ENCODE peak calls at places on chromosomes 12 and 14, in four cellular contexts. W is HepG2, H is HCT116, P is GM12878. F is an unnamed sample.

GRCh38 chr12:53218551-53219114 is 11.6 kb upstream of the ITGB7 start:
- DNase-seq in P (no peak), H (no peak), W (no peak), F (no peak)

GRCh38 chr12:46744256-46744655 is 81.5 kb downstream of the SLC38A4 start:
- DNase-seq in P (no peak), H (no peak), W (no peak), F (no peak)

GRCh38 chr14:93219103-93219726 is 12.2 kb downstream of the UBR7 start:
- DNase-seq in P (no peak), W (peak), H (peak), F (no peak)

GRCh38 chr12:3772380-3772779 is 19.5 kb upstream of the CRACR2A start:
- DNase-seq in W (no peak), P (no peak), H (no peak), F (no peak)

GRCh38 chr12:105267711-105268110 is 31.7 kb upstream of the APPL2 start:
- DNase-seq in P (no peak), W (no peak), H (no peak), F (no peak)

GRCh38 chr12:1680804-1681492 is 9.9 kb upstream of the ADIPOR2 start:
- DNase-seq in H (no peak), P (no peak), W (no peak), F (peak)

GRCh38 chr12:96047621-96048211 is 12.3 kb upstream of the LTA4H start:
- DNase-seq in W (peak), P (peak), H (peak), F (no peak)

GRCh38 chr12:109461846-109462766 is 15.0 kb downstream of the KCTD10 start:
- DNase-seq in W (peak), P (no peak), H (no peak), F (no peak)

GRCh38 chr14:61475316-61475715 is 153.9 kb downstream of the PRKCH start:
- DNase-seq in P (no peak), W (peak), H (peak), F (no peak)

GRCh38 chr12:11949738-11950403 is 120.9 kb upstream of the BCL2L14 start:
- DNase-seq in W (no peak), P (no peak), H (no peak), F (no peak)

GRCh38 chr14:32468955-32469354 is 139.9 kb downstream of the AKAP6 start:
- DNase-seq in H (no peak), P (no peak), W (peak), F (no peak)

GRCh38 chr12:3190101-3190500 is 112.9 kb downstream of the TSPAN9 start:
- DNase-seq in P (no peak), H (no peak), W (no peak), F (no peak)

GRCh38 chr14:41230683-41231082 is 376.0 kb upstream of the LRFN5 start:
- DNase-seq in W (no peak), P (no peak), H (no peak), F (no peak)

GRCh38 chr14:71209888-71210287 is 302.6 kb downstream of the PCNX1 start:
- DNase-seq in H (no peak), P (no peak), W (no peak), F (no peak)

GRCh38 chr12:96078281-96078761 is 42.9 kb upstream of the LTA4H start:
- DNase-seq in W (no peak), P (no peak), H (no peak), F (no peak)

GRCh38 chr12:85688837-85689236 is 147.4 kb downstream of the RASSF9 start:
- DNase-seq in W (no peak), P (no peak), H (no peak), F (no peak)

GRCh38 chr12:98838282-98838681 is 193.2 kb downstream of the APAF1 start:
- DNase-seq in W (no peak), P (no peak), H (no peak), F (no peak)

GRCh38 chr12:4148418-4149056 is 125.0 kb upstream of the CCND2 start:
- DNase-seq in H (no peak), P (peak), W (no peak), F (no peak)

GRCh38 chr12:56160160-56160763 is 2.1 kb downstream of the MYL6 start:
- DNase-seq in W (no peak), H (no peak), P (no peak), F (no peak)

GRCh38 chr12:96401061-96401871 is 1.0 kb upstream of the CDK17 start:
- DNase-seq in W (peak), H (peak), P (peak), F (no peak)

GRCh38 chr12:69388371-69388770 is 28.8 kb downstream of the YEATS4 start:
- DNase-seq in W (peak), P (no peak), H (peak), F (no peak)

GRCh38 chr12:57731411-57732080 is 7.0 kb downstream of the AGAP2 start:
- DNase-seq in W (no peak), H (no peak), P (no peak), F (no peak)

GRCh38 chr14:34227834-34228662 is 234.0 kb downstream of the SPTSSA start:
- DNase-seq in W (peak), H (peak), P (no peak), F (peak)

GRCh38 chr14:100487304-100487703 is 99.9 kb downstream of the BEGAIN start:
- DNase-seq in W (no peak), P (no peak), H (no peak), F (no peak)

GRCh38 chr14:64800000-64800399 is 79.7 kb downstream of the SPTB start:
- DNase-seq in P (no peak), W (peak), H (peak), F (no peak)

GRCh38 chr12:30400349-30400748 is 295.3 kb downstream of the IPO8 start:
- DNase-seq in W (no peak), P (no peak), H (no peak), F (no peak)

GRCh38 chr12:95328708-95329107 is 111.1 kb downstream of the VEZT start:
- DNase-seq in H (no peak), P (no peak), W (no peak), F (no peak)

GRCh38 chr12:63319386-63319785 is 168.4 kb upstream of the AVPR1A start:
- DNase-seq in W (no peak), P (no peak), H (peak), F (no peak)

GRCh38 chr14:64363265-64363840 is 24.8 kb upstream of the MTHFD1 start:
- DNase-seq in P (no peak), H (no peak), W (no peak), F (no peak)

GRCh38 chr14:75610839-75611238 is 32.4 kb downstream of the FLVCR2 start:
- DNase-seq in W (no peak), H (no peak), P (no peak), F (no peak)

GRCh38 chr12:69589082-69589481 is 3.8 kb downstream of the CCT2 start:
- DNase-seq in W (no peak), H (no peak), P (no peak), F (no peak)

GRCh38 chr12:2183556-2184541 is 131.1 kb downstream of the CACNA1C start:
- DNase-seq in P (no peak), H (no peak), W (peak), F (no peak)

GRCh38 chr12:53052419-53053222 is 2.8 kb downstream of the TNS2 start:
- DNase-seq in H (no peak), W (no peak), P (no peak), F (no peak)

GRCh38 chr12:95257541-95257940 is 39.9 kb downstream of the VEZT start:
- DNase-seq in H (no peak), W (no peak), P (no peak), F (no peak)

DNA sequence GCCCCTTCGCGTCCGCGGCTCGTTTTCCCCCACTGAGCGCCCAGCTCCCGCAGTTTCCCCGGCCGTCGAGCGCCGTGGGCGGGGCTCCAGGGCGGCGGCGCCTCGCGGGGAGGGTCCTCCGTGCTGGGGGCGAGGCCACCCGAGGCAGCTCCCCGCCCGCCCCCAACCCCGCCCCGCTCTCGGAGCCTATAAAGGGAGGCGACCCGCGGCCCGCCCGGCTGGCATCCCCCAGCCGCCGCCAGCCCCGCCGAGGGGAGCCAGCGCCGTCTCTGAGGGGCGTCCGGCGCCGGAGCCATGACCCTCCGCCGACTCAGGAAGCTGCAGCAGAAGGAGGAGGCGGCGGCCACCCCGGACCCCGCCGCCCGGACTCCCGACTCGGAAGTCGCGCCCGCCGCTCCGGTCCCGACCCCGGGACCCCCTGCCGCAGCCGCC is at the start of gene TAMALIN:
- DNase-seq in H (no peak), P (no peak), W (no peak), F (no peak)
- TF ChIP-seq SRF in H (no peak), P (no peak), W (no peak), F (no peak)

GRCh38 chr12:10304161-10304574 is 3.5 kb upstream of the KLRD1 start:
- DNase-seq in H (no peak), P (no peak), W (no peak), F (no peak)
- TF ChIP-seq SRF in H (no peak), P (no peak), W (no peak), F (no peak)

GRCh38 chr12:93662961-93663728 is 14.0 kb upstream of the CRADD start:
- DNase-seq in P (no peak), H (no peak), W (peak), F (no peak)
- TF ChIP-seq SRF in P (no peak), H (no peak), W (no peak), F (no peak)

GRCh38 chr14:52124791-52125661 is 56.2 kb upstream of the NID2 start:
- DNase-seq in H (no peak), W (no peak), P (no peak), F (no peak)

GRCh38 chr14:52119030-52119429 is 50.2 kb upstream of the NID2 start:
- DNase-seq in H (no peak), P (no peak), W (peak), F (no peak)

GRCh38 chr14:52125885-52126284 is 57.0 kb upstream of the NID2 start:
- DNase-seq in W (no peak), H (no peak), P (no peak), F (no peak)

GRCh38 chr14:52117433-52117832 is 48.6 kb upstream of the NID2 start:
- DNase-seq in H (no peak), W (no peak), P (no peak), F (no peak)

GRCh38 chr14:52121441-52121840 is 52.6 kb upstream of the NID2 start:
- DNase-seq in H (no peak), W (no peak), P (no peak), F (no peak)
- TF ChIP-seq SRF in H (no peak), W (no peak), P (no peak), F (no peak)

GRCh38 chr12:119512772-119513497 is 80.6 kb upstream of the TMEM233 start:
- DNase-seq in H (no peak), P (no peak), W (peak), F (no peak)
- TF ChIP-seq SRF in H (no peak), P (no peak), W (no peak), F (no peak)